ENCODE peak calls at places on chromosomes 11 and 22, in eight cellular contexts. Z is A549, J is IMR-90, E is SK-N-SH, Q is K562, B is HepG2, M is HCT116, N is GM12878. U is an unnamed sample.
A peak's percentile ranks its signal among the peaks of the same experiment; 100 is the strongest.

GRCh38 chr11:36565033-36565610 is 2.7 kb upstream of the RAG1 start:
- DNase-seq in N (no peak), Q (no peak), B (no peak), E (peak; percentile 57), M (no peak), J (no peak), Z (no peak), U (no peak)

GRCh38 chr22:24894998-24895397 is 51.5 kb downstream of the LHFPL7 start:
- DNase-seq in B (peak; percentile 61), Q (no peak), M (peak; percentile 18), J (no peak), N (no peak), E (peak; percentile 85), Z (peak; percentile 72), U (no peak)

GRCh38 chr22:43561421-43562178 is 149.8 kb downstream of the MPPED1 start:
- DNase-seq in Q (no peak), N (no peak), E (peak; percentile 74), J (no peak), B (no peak), Z (no peak), M (no peak), U (no peak)

GRCh38 chr11:63613517-63614135 is 607 bp downstream of the PLAAT3 start:
- DNase-seq in Q (peak; percentile 25), J (no peak), N (no peak), B (no peak), M (no peak), E (peak; percentile 74), Z (peak; percentile 42), U (no peak)

GRCh38 chr11:2674681-2675131 is 25.1 kb downstream of the KCNQ1OT1 start:
- DNase-seq in J (no peak), B (no peak), N (no peak), Z (no peak), Q (no peak), E (peak; percentile 73), M (no peak), U (no peak)

GRCh38 chr11:6345356-6345755 is 25.1 kb upstream of the CAVIN3 start:
- DNase-seq in Z (no peak), J (peak; percentile 21), Q (no peak), M (no peak), E (no peak), N (no peak), B (no peak), U (no peak)

GRCh38 chr11:78562398-78562797 is 12.3 kb downstream of the NARS2 start:
- DNase-seq in J (peak; percentile 75), N (no peak), Q (no peak), B (no peak), M (no peak), Z (no peak), E (no peak), U (no peak)

GRCh38 chr22:30875481-30876215 is 92.9 kb downstream of the MORC2 start:
- DNase-seq in Q (no peak), E (peak; percentile 32), J (no peak), M (no peak), Z (no peak), B (no peak), N (no peak), U (no peak)

GRCh38 chr11:3896644-3897043 is 41.2 kb downstream of the STIM1 start:
- DNase-seq in E (no peak), J (no peak), Q (no peak), Z (no peak), N (no peak), B (no peak), M (no peak), U (no peak)

GRCh38 chr11:29826878-29827277 is 190.0 kb downstream of the KCNA4 start:
- DNase-seq in Q (no peak), N (no peak), B (no peak), Z (no peak), E (no peak), J (no peak), M (no peak), U (no peak)

GRCh38 chr11:99368579-99368978 is 347.8 kb downstream of the CNTN5 start:
- DNase-seq in N (no peak), Q (no peak), J (no peak), E (no peak), B (no peak), Z (no peak), M (no peak), U (no peak)

GRCh38 chr11:65266210-65266609 is 4.4 kb downstream of the POLA2 start:
- DNase-seq in M (no peak), B (no peak), N (no peak), Q (peak; percentile 35), Z (no peak), E (no peak), J (no peak), U (no peak)

GRCh38 chr11:94199367-94200130 is 70.9 kb downstream of the PANX1 start:
- DNase-seq in N (no peak), Q (no peak), M (no peak), E (no peak), B (no peak), Z (no peak), J (peak; percentile 29), U (no peak)

GRCh38 chr11:17652556-17652955 is 66.8 kb upstream of the MYOD1 start:
- DNase-seq in Q (no peak), N (no peak), E (no peak), M (no peak), B (no peak), Z (no peak), J (no peak), U (no peak)

GRCh38 chr22:50739279-50739691 is 1.3 kb downstream of the ACR start:
- DNase-seq in N (no peak), M (no peak), Q (no peak), J (no peak), Z (no peak), E (no peak), B (no peak), U (no peak)

GRCh38 chr22:46336119-46337078 is 885 bp downstream of the TRMU start:
- DNase-seq in Q (peak; percentile 59), M (no peak), B (peak; percentile 20), E (peak; percentile 65), Z (no peak), J (peak; percentile 8), N (no peak), U (no peak)

GRCh38 chr22:41913040-41913719 is 1.7 kb downstream of the SHISA8 start:
- DNase-seq in J (no peak), B (no peak), Z (no peak), E (no peak), M (no peak), N (no peak), Q (no peak), U (no peak)

GRCh38 chr11:2947744-2948143 is 18.5 kb upstream of the PHLDA2 start:
- DNase-seq in E (no peak), Z (no peak), B (no peak), N (no peak), M (no peak), J (no peak), Q (no peak), U (no peak)

GRCh38 chr11:80698646-80699045 is 1257.8 kb upstream of the TENM4 start:
- DNase-seq in Z (no peak), Q (no peak), B (no peak), M (no peak), E (no peak), N (no peak), J (no peak), U (no peak)

GRCh38 chr11:115656684-115657083 is 152.5 kb upstream of the CADM1 start:
- DNase-seq in M (no peak), N (no peak), B (peak; percentile 45), J (no peak), Q (no peak), Z (peak; percentile 27), E (no peak), U (no peak)

GRCh38 chr22:32204856-32205722 is at the start of gene RFPL2:
- DNase-seq in M (peak; percentile 66), B (peak; percentile 61), J (peak; percentile 1), Q (no peak), N (no peak), Z (peak; percentile 75), E (peak; percentile 85), U (no peak)

GRCh38 chr11:126997641-126998040 is 2.9 kb downstream of the KIRREL3 start:
- DNase-seq in M (no peak), E (no peak), Z (no peak), B (no peak), J (no peak), N (no peak), Q (no peak), U (no peak)

GRCh38 chr11:96194571-96194970 is 148.4 kb downstream of the MAML2 start:
- DNase-seq in E (no peak), B (no peak), Q (no peak), J (no peak), M (no peak), N (no peak), Z (no peak), U (no peak)
- TF ChIP-seq RAD21 in E (no peak), B (no peak), Q (no peak), J (no peak), M (no peak), N (no peak), Z (no peak), U (no peak)

GRCh38 chr11:20112291-20113146 is 47.8 kb downstream of the DBX1 start:
- DNase-seq in Z (peak; percentile 91), N (no peak), E (peak; percentile 44), B (no peak), M (peak; percentile 82), J (peak; percentile 97), Q (peak; percentile 84), U (no peak)
- TF ChIP-seq RAD21 in Z (peak; percentile 19), N (no peak), E (no peak), B (no peak), M (no peak), J (no peak), Q (no peak), U (no peak)

DNA sequence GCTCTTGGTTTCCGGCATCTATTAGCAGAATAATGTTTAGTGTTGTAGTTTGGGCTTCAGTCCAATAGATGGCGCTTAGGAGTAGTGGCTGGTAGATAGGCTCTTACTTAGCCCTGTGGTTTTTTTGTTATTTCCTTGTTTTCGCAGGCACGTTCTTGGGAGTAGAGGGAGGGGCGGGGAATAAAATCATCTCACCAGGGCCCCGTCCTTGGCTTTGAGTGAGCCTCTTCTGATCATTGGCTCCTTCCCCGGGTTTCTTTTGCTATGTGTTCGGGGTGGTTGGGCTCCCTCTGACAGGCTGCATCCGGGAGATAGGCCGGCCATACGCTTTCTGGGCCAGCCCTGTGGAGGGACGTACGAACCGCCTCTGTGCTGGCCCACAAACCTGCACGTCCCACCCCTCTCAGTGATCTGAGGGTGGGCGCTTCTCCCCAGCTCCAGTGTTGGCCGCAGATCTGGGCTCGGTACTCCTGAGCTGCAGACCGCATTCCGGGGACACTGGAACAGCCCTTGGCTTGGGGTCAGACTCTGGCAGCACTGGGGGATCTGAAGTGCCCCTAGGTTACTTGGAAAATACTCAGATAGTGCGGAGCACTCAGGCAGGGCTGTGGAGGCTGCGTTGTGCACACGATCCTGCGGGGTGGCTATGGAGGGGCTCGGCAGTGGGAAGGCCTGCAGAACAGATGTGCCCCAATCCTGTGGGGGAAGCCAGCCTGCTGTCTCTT is 217.0 kb downstream of the DYNC2H1 start:
- DNase-seq in Z (peak; percentile 63), M (peak; percentile 58), E (peak; percentile 45), J (peak; percentile 78), Q (peak; percentile 10), N (peak; percentile 17), B (peak; percentile 51), U (peak; percentile 65)
- TF ChIP-seq RAD21 in Z (peak; percentile 59), M (peak; percentile 62), E (peak; percentile 79), J (peak; percentile 89), Q (no peak), N (peak; percentile 73), B (no peak), U (peak; percentile 74)

DNA sequence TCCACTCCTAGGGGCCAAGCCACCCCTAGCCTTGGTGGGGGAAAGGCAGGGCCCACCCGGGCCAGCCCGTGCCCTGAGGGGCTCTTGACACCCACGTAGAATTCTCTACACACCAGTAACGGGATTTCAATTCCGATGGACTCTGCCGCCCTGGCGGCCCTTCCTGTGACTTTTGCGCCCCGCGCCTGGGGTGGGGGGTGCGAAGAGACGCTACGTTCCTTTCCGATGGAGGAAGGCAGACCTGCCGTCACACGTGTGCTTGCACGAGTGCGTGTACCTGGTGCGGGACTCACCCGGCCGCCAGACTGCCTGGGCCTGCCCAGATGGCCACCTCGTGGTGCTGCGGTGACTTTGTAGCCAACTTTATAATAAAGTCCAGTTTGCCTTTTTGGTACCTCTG is 5.5 kb downstream of the NPAS4 start:
- DNase-seq in Q (no peak), B (no peak), N (no peak), J (no peak), Z (no peak), M (no peak), E (no peak), U (no peak)
- TF ChIP-seq RAD21 in Q (no peak), B (no peak), N (no peak), J (no peak), Z (no peak), M (no peak), E (no peak), U (no peak)